ENCODE peak calls at places on chromosome 18, in seven cellular contexts. One of them, this sample, is unnamed.

GRCh38 chr18:77049938-77050337 is 82.6 kb downstream of the MBP start:
- DNase-seq in GM18507: no peak
- DNase-seq in DMS 273 treated with DMSO at 0.1 percent for 48 hours: no peak
- DNase-seq in stimulated activated naive B cell treated with anti-CD40 and anti-IgM and Interleukin-4, amounts not matched to agents 10 μg/mL and 1 μg/mL and 100 μg/mL, for 72 hours: no peak
- DNase-seq in A549: no peak
- DNase-seq in fibroblast of the conjunctiva: no peak
- DNase-seq in upper lobe of right lung: no peak
- DNase-seq in this sample: no peak

GRCh38 chr18:41372266-41372665 is 582.8 kb upstream of the PIK3C3 start:
- DNase-seq in DMS 273 treated with DMSO at 0.1 percent for 48 hours: no peak
- DNase-seq in GM18507: no peak
- DNase-seq in stimulated activated naive B cell treated with anti-CD40 and anti-IgM and Interleukin-4, amounts not matched to agents 10 μg/mL and 1 μg/mL and 100 μg/mL, for 72 hours: no peak
- DNase-seq in A549: no peak
- DNase-seq in upper lobe of right lung: no peak
- DNase-seq in fibroblast of the conjunctiva: no peak
- DNase-seq in this sample: no peak

GRCh38 chr18:53551868-53552426 is 672.5 kb downstream of the MBD2 start:
- DNase-seq in stimulated activated naive B cell treated with anti-CD40 and anti-IgM and Interleukin-4, amounts not matched to agents 10 μg/mL and 1 μg/mL and 100 μg/mL, for 72 hours: no peak
- DNase-seq in upper lobe of right lung: no peak
- DNase-seq in A549: no peak
- DNase-seq in DMS 273 treated with DMSO at 0.1 percent for 48 hours: no peak
- DNase-seq in fibroblast of the conjunctiva: no peak
- DNase-seq in GM18507: no peak
- DNase-seq in this sample: no peak

GRCh38 chr18:42274488-42275137 is 319.6 kb downstream of the PIK3C3 start:
- DNase-seq in DMS 273 treated with DMSO at 0.1 percent for 48 hours: peak
- DNase-seq in stimulated activated naive B cell treated with anti-CD40 and anti-IgM and Interleukin-4, amounts not matched to agents 10 μg/mL and 1 μg/mL and 100 μg/mL, for 72 hours: no peak
- DNase-seq in GM18507: no peak
- DNase-seq in A549: peak
- DNase-seq in fibroblast of the conjunctiva: no peak
- DNase-seq in upper lobe of right lung: no peak
- DNase-seq in this sample: no peak

GRCh38 chr18:59324623-59324971 is 6.1 kb upstream of the CPLX4 start:
- DNase-seq in fibroblast of the conjunctiva: no peak
- DNase-seq in stimulated activated naive B cell treated with anti-CD40 and anti-IgM and Interleukin-4, amounts not matched to agents 10 μg/mL and 1 μg/mL and 100 μg/mL, for 72 hours: no peak
- DNase-seq in DMS 273 treated with DMSO at 0.1 percent for 48 hours: no peak
- DNase-seq in GM18507: no peak
- DNase-seq in upper lobe of right lung: no peak
- DNase-seq in A549: no peak
- DNase-seq in this sample: no peak

GRCh38 chr18:32048507-32049091 is 30.0 kb downstream of the RNF125 start:
- DNase-seq in GM18507: no peak
- DNase-seq in fibroblast of the conjunctiva: peak
- DNase-seq in upper lobe of right lung: no peak
- DNase-seq in stimulated activated naive B cell treated with anti-CD40 and anti-IgM and Interleukin-4, amounts not matched to agents 10 μg/mL and 1 μg/mL and 100 μg/mL, for 72 hours: no peak
- DNase-seq in A549: peak
- DNase-seq in DMS 273 treated with DMSO at 0.1 percent for 48 hours: no peak
- DNase-seq in this sample: no peak

GRCh38 chr18:9905401-9905922 is 8.4 kb upstream of the VAPA start:
- DNase-seq in upper lobe of right lung: no peak
- DNase-seq in A549: no peak
- DNase-seq in DMS 273 treated with DMSO at 0.1 percent for 48 hours: no peak
- DNase-seq in fibroblast of the conjunctiva: no peak
- DNase-seq in stimulated activated naive B cell treated with anti-CD40 and anti-IgM and Interleukin-4, amounts not matched to agents 10 μg/mL and 1 μg/mL and 100 μg/mL, for 72 hours: no peak
- DNase-seq in GM18507: no peak
- DNase-seq in this sample: no peak

GRCh38 chr18:48201952-48202898 is 207.0 kb downstream of the ZBTB7C start:
- DNase-seq in upper lobe of right lung: no peak
- DNase-seq in DMS 273 treated with DMSO at 0.1 percent for 48 hours: no peak
- DNase-seq in GM18507: no peak
- DNase-seq in A549: no peak
- DNase-seq in fibroblast of the conjunctiva: no peak
- DNase-seq in stimulated activated naive B cell treated with anti-CD40 and anti-IgM and Interleukin-4, amounts not matched to agents 10 μg/mL and 1 μg/mL and 100 μg/mL, for 72 hours: no peak
- DNase-seq in this sample: no peak

GRCh38 chr18:21703241-21703820 is 1.2 kb downstream of the ABHD3 start:
- DNase-seq in stimulated activated naive B cell treated with anti-CD40 and anti-IgM and Interleukin-4, amounts not matched to agents 10 μg/mL and 1 μg/mL and 100 μg/mL, for 72 hours: no peak
- DNase-seq in DMS 273 treated with DMSO at 0.1 percent for 48 hours: no peak
- DNase-seq in upper lobe of right lung: no peak
- DNase-seq in A549: no peak
- DNase-seq in GM18507: no peak
- DNase-seq in fibroblast of the conjunctiva: no peak
- DNase-seq in this sample: peak

This sample was measured in GM12892.